ENCODE peak calls at places on chromosomes 3 and 15, in four cellular contexts. One of them, this sample, is unnamed.

GRCh38 chr3:195908439-195909293 is at the start of gene TNK2:
- DNase-seq in heart left ventricle: no peak
- DNase-seq in foreskin fibroblast: peak; percentile 54
- DNase-seq in psoas muscle: peak; percentile 67
- DNase-seq in this sample: peak; percentile 71

GRCh38 chr15:96047255-96047931 is 283.1 kb upstream of the NR2F2 start:
- DNase-seq in heart left ventricle: peak; percentile 32
- DNase-seq in foreskin fibroblast: peak; percentile 98
- DNase-seq in psoas muscle: no peak
- DNase-seq in this sample: no peak

GRCh38 chr3:41288785-41289184 is 89.5 kb downstream of the CTNNB1 start:
- DNase-seq in heart left ventricle: no peak
- DNase-seq in foreskin fibroblast: no peak
- DNase-seq in psoas muscle: no peak
- DNase-seq in this sample: no peak

GRCh38 chr3:12227833-12228232 is 61.0 kb upstream of the PPARG start:
- DNase-seq in heart left ventricle: no peak
- DNase-seq in foreskin fibroblast: peak; percentile 75
- DNase-seq in psoas muscle: no peak
- DNase-seq in this sample: no peak

GRCh38 chr3:42519568-42519962 is 17.1 kb downstream of the VIPR1 start:
- DNase-seq in heart left ventricle: no peak
- DNase-seq in foreskin fibroblast: no peak
- DNase-seq in psoas muscle: no peak
- DNase-seq in this sample: no peak

GRCh38 chr15:90903733-90904536 is 833 bp downstream of the MAN2A2 start:
- DNase-seq in heart left ventricle: no peak
- DNase-seq in foreskin fibroblast: peak; percentile 14
- DNase-seq in psoas muscle: peak; percentile 45
- DNase-seq in this sample: peak; percentile 45

GRCh38 chr15:39920510-39921273 is 626 bp upstream of the GPR176 start:
- DNase-seq in heart left ventricle: peak; percentile 83
- DNase-seq in foreskin fibroblast: peak; percentile 95
- DNase-seq in psoas muscle: peak; percentile 87
- DNase-seq in this sample: peak; percentile 86

GRCh38 chr15:70259030-70259424 is 161.3 kb upstream of the TLE3 start:
- DNase-seq in heart left ventricle: peak; percentile 73
- DNase-seq in foreskin fibroblast: peak; percentile 43
- DNase-seq in psoas muscle: peak; percentile 77
- DNase-seq in this sample: peak; percentile 83

GRCh38 chr3:168044049-168044448 is 51.7 kb downstream of the GOLIM4 start:
- DNase-seq in heart left ventricle: no peak
- DNase-seq in foreskin fibroblast: no peak
- DNase-seq in psoas muscle: no peak
- DNase-seq in this sample: no peak

GRCh38 chr3:104598848-104599501 is 767.7 kb upstream of the ALCAM start:
- DNase-seq in heart left ventricle: no peak
- DNase-seq in foreskin fibroblast: no peak
- DNase-seq in psoas muscle: no peak
- DNase-seq in this sample: no peak

GRCh38 chr15:51955514-51955913 is 16.1 kb downstream of the LEO1 start:
- DNase-seq in heart left ventricle: no peak
- DNase-seq in foreskin fibroblast: no peak
- DNase-seq in psoas muscle: no peak
- DNase-seq in this sample: no peak

GRCh38 chr15:43370975-43371974 is at the start of the genes TUBGCP4 and ZSCAN29:
- DNase-seq in heart left ventricle: peak; percentile 81
- DNase-seq in foreskin fibroblast: peak; percentile 90
- DNase-seq in psoas muscle: peak; percentile 92
- DNase-seq in this sample: peak; percentile 88

GRCh38 chr15:101348643-101349496 is 53.8 kb upstream of the SNRPA1 start:
- DNase-seq in heart left ventricle: no peak
- DNase-seq in foreskin fibroblast: no peak
- DNase-seq in psoas muscle: no peak
- DNase-seq in this sample: peak; percentile 62

GRCh38 chr3:109355625-109356441 is 18.5 kb upstream of the DPPA4 start:
- DNase-seq in heart left ventricle: no peak
- DNase-seq in foreskin fibroblast: no peak
- DNase-seq in psoas muscle: no peak
- DNase-seq in this sample: no peak

GRCh38 chr15:69328739-69329138 is 30.0 kb downstream of the PAQR5 start:
- DNase-seq in heart left ventricle: no peak
- DNase-seq in foreskin fibroblast: no peak
- DNase-seq in psoas muscle: no peak
- DNase-seq in this sample: no peak

GRCh38 chr15:39030291-39031070 is 465.9 kb upstream of the RASGRP1 start:
- DNase-seq in heart left ventricle: no peak
- DNase-seq in foreskin fibroblast: no peak
- DNase-seq in psoas muscle: no peak
- DNase-seq in this sample: no peak

GRCh38 chr3:149332227-149332765 is 1.1 kb downstream of the TM4SF18 start:
- DNase-seq in heart left ventricle: no peak
- DNase-seq in foreskin fibroblast: peak; percentile 50
- DNase-seq in psoas muscle: no peak
- DNase-seq in this sample: no peak

GRCh38 chr3:71210257-71211002 is 373.1 kb downstream of the FOXP1 start:
- DNase-seq in heart left ventricle: no peak
- DNase-seq in foreskin fibroblast: peak; percentile 80
- DNase-seq in psoas muscle: no peak
- DNase-seq in this sample: no peak

GRCh38 chr15:100841426-100841825 is 38.2 kb upstream of the ALDH1A3 start:
- DNase-seq in heart left ventricle: no peak
- DNase-seq in foreskin fibroblast: no peak
- DNase-seq in psoas muscle: no peak
- DNase-seq in this sample: no peak

GRCh38 chr3:110894574-110894973 is 177.0 kb upstream of the NECTIN3 start:
- DNase-seq in heart left ventricle: no peak
- DNase-seq in foreskin fibroblast: no peak
- DNase-seq in psoas muscle: no peak
- DNase-seq in this sample: no peak

GRCh38 chr3:197996855-197997254 is 36.8 kb downstream of the LMLN start:
- DNase-seq in heart left ventricle: no peak
- DNase-seq in foreskin fibroblast: no peak
- DNase-seq in psoas muscle: no peak
- DNase-seq in this sample: no peak

GRCh38 chr3:73493543-73494314 is 131.0 kb downstream of the PDZRN3 start:
- DNase-seq in heart left ventricle: no peak
- DNase-seq in foreskin fibroblast: peak; percentile 79
- DNase-seq in psoas muscle: no peak
- DNase-seq in this sample: no peak

GRCh38 chr15:62452656-62453055 is 287.6 kb upstream of the C2CD4B start:
- DNase-seq in heart left ventricle: no peak
- DNase-seq in foreskin fibroblast: no peak
- DNase-seq in psoas muscle: no peak
- DNase-seq in this sample: no peak

GRCh38 chr3:178352300-178353021 is 183.8 kb upstream of the KCNMB2 start:
- DNase-seq in heart left ventricle: no peak
- DNase-seq in foreskin fibroblast: peak; percentile 90
- DNase-seq in psoas muscle: no peak
- DNase-seq in this sample: no peak

GRCh38 chr3:55329849-55330248 is 157.3 kb downstream of the WNT5A start:
- DNase-seq in heart left ventricle: no peak
- DNase-seq in foreskin fibroblast: peak; percentile 94
- DNase-seq in psoas muscle: no peak
- DNase-seq in this sample: no peak

GRCh38 chr3:52176188-52176752 is 21.7 kb upstream of the ALAS1 start:
- DNase-seq in heart left ventricle: no peak
- DNase-seq in foreskin fibroblast: no peak
- DNase-seq in psoas muscle: peak; percentile 18
- DNase-seq in this sample: no peak

GRCh38 chr3:99862208-99862607 is 44.5 kb downstream of the CMSS1 start:
- DNase-seq in heart left ventricle: no peak
- DNase-seq in foreskin fibroblast: peak; percentile 79
- DNase-seq in psoas muscle: no peak
- DNase-seq in this sample: no peak

GRCh38 chr15:60390931-60391501 is 6.8 kb downstream of the ANXA2 start:
- DNase-seq in heart left ventricle: no peak
- DNase-seq in foreskin fibroblast: peak; percentile 95
- DNase-seq in psoas muscle: peak; percentile 77
- DNase-seq in this sample: no peak

GRCh38 chr3:25568525-25569078 is 96.1 kb downstream of the TOP2B start:
- DNase-seq in heart left ventricle: no peak
- DNase-seq in foreskin fibroblast: no peak
- DNase-seq in psoas muscle: no peak
- DNase-seq in this sample: no peak
- TF ChIP-seq CTCF in heart left ventricle: no peak
- TF ChIP-seq CTCF in foreskin fibroblast: no peak
- TF ChIP-seq CTCF in psoas muscle: no peak
- TF ChIP-seq CTCF in this sample: no peak

GRCh38 chr3:182650568-182651128 is 142.7 kb upstream of the ATP11B start:
- DNase-seq in heart left ventricle: no peak
- DNase-seq in foreskin fibroblast: no peak
- DNase-seq in psoas muscle: no peak
- DNase-seq in this sample: no peak
- H3K4me3 ChIP-seq in heart left ventricle: no peak overlapping the region
- H3K4me3 ChIP-seq in foreskin fibroblast: no peak overlapping the region
- H3K4me3 ChIP-seq in psoas muscle: no peak overlapping the region
- H3K4me3 ChIP-seq in this sample: no peak overlapping the region

GRCh38 chr3:45080824-45081223 is 54.7 kb downstream of the CLEC3B start:
- DNase-seq in heart left ventricle: no peak
- DNase-seq in foreskin fibroblast: no peak
- DNase-seq in psoas muscle: no peak
- DNase-seq in this sample: no peak

GRCh38 chr3:45079715-45080114 is 53.6 kb downstream of the CLEC3B start:
- DNase-seq in heart left ventricle: no peak
- DNase-seq in foreskin fibroblast: no peak
- DNase-seq in psoas muscle: no peak
- DNase-seq in this sample: no peak

GRCh38 chr3:45081506-45081905 is 55.4 kb downstream of the CLEC3B start:
- DNase-seq in heart left ventricle: no peak
- DNase-seq in foreskin fibroblast: no peak
- DNase-seq in psoas muscle: no peak
- DNase-seq in this sample: no peak

GRCh38 chr3:45075821-45076625 is 49.9 kb downstream of the CLEC3B start:
- DNase-seq in heart left ventricle: no peak
- DNase-seq in foreskin fibroblast: no peak
- DNase-seq in psoas muscle: no peak
- DNase-seq in this sample: no peak

GRCh38 chr3:45078910-45079522 is 52.9 kb downstream of the CLEC3B start:
- DNase-seq in heart left ventricle: no peak
- DNase-seq in foreskin fibroblast: peak; percentile 58
- DNase-seq in psoas muscle: no peak
- DNase-seq in this sample: no peak
- TF ChIP-seq CTCF in heart left ventricle: no peak
- TF ChIP-seq CTCF in foreskin fibroblast: no peak
- TF ChIP-seq CTCF in psoas muscle: no peak
- TF ChIP-seq CTCF in this sample: no peak

DNA sequence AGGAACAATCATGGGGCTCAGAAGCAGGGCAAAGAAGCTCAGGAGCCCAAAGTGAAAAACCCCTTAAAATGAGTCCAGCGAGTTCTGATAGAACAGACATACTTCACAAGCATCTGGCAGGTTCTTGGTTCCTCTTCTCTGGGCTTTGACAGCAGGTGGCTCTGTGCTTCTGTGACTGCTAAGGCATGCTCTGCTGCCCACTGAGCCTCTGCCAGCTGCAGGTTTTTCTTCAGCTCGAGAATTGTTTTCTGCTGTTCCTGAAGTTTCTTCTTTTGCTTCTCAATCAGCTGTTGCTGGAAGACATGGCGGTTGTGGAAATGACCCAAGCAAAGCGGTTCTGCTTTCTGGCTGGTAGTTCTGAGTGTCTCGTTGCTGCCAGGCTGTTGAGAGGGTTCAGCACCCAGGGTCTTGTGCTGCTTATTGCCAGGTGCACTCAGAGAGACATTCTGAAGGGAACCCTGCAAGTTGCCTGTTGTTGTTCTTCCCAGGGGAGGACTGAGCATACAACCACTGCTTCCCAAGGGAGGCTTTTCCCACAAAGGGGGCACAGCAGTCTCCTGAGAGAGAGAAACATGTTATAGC is 50.8 kb downstream of the CCDC191 start:
- DNase-seq in heart left ventricle: no peak
- DNase-seq in foreskin fibroblast: no peak
- DNase-seq in psoas muscle: no peak
- DNase-seq in this sample: no peak
- H3K4me3 ChIP-seq in heart left ventricle: no peak overlapping the region
- H3K4me3 ChIP-seq in foreskin fibroblast: no peak overlapping the region
- H3K4me3 ChIP-seq in psoas muscle: no peak overlapping the region
- H3K4me3 ChIP-seq in this sample: no peak overlapping the region

GRCh38 chr3:25592510-25592968 is 72.2 kb downstream of the TOP2B start:
- DNase-seq in heart left ventricle: peak; percentile 53
- DNase-seq in foreskin fibroblast: peak; percentile 74
- DNase-seq in psoas muscle: peak; percentile 78
- DNase-seq in this sample: no peak
- TF ChIP-seq CTCF in heart left ventricle: peak; percentile 24
- TF ChIP-seq CTCF in foreskin fibroblast: peak; percentile 27
- TF ChIP-seq CTCF in psoas muscle: peak; percentile 22
- TF ChIP-seq CTCF in this sample: peak; percentile 20

DNA sequence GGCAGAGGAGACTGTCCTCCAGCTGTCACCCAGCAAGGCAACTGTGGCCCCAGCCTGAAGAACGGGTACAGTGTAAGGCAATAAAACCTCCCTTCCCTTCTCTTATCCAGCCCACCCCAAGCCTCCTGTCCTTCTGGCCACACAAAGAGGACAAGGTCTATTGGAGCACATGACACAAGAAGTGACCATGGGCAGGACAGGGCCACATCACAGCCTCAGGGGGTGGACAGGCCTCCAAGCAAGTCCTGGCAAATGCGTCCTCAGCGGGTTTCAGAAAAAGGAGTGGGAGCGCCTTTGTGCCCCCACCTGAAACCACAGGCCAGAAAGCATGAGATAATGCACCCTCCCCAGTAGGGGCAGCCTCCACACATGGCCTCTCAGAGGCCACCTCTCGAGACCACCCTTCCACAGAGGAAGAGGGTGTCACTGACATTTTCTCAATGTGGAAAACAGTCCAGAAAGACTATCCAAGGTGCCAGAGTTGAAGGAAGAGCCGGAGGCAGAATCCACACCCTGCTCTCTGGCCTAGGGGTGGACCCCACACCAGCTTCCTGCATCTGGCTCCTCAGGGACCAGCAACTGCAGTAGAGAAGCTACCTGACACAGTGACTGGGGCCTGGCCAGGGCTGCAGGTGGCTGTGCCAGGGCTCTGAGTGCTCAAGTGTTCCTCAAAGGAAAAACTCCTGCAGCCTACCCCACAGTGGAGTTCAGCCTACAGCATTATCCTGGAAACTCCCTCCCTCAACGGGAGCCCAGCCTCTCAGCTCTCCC is 43.9 kb downstream of the CCDC12 start:
- DNase-seq in heart left ventricle: no peak
- DNase-seq in foreskin fibroblast: no peak
- DNase-seq in psoas muscle: peak; percentile 33
- DNase-seq in this sample: peak; percentile 50
- H3K4me3 ChIP-seq in heart left ventricle: no peak overlapping the region
- H3K4me3 ChIP-seq in foreskin fibroblast: no peak overlapping the region
- H3K4me3 ChIP-seq in psoas muscle: no peak overlapping the region
- H3K4me3 ChIP-seq in this sample: no peak overlapping the region

GRCh38 chr3:37554364-37554763 is 307.3 kb upstream of the CTDSPL start:
- DNase-seq in heart left ventricle: no peak
- DNase-seq in foreskin fibroblast: no peak
- DNase-seq in psoas muscle: no peak
- DNase-seq in this sample: no peak
- TF ChIP-seq CTCF in heart left ventricle: no peak
- TF ChIP-seq CTCF in foreskin fibroblast: no peak
- TF ChIP-seq CTCF in psoas muscle: no peak
- TF ChIP-seq CTCF in this sample: no peak